ENCODE peak calls at places on chromosome 3, in nine cellular contexts. X is left lung, Y is activated B cell treated with CpG ODN at 0.5 μM for 24 hours, J is epithelial cell of esophagus, Q is uterus, F is H9, E is thyroid gland, H is pancreas, D is A549. V is an unnamed sample.

GRCh38 chr3:173065543-173065970 is 75.5 kb downstream of the SPATA16 start:
- DNase-seq in X (no peak), Y (no peak), J (peak; percentile 66), Q (no peak), F (no peak), E (no peak), H (no peak), D (no peak), V (no peak)

GRCh38 chr3:130276203-130276803 is 69.2 kb upstream of the COL6A5 start:
- DNase-seq in X (no peak), Y (no peak), J (peak; percentile 66), Q (no peak), F (no peak), E (peak; percentile 5), H (no peak), D (peak; percentile 28), V (no peak)

GRCh38 chr3:98991393-98991792 is 89.9 kb upstream of the DCBLD2 start:
- DNase-seq in X (no peak), Y (no peak), J (no peak), Q (no peak), F (no peak), E (no peak), H (no peak), D (no peak), V (no peak)

GRCh38 chr3:195697582-195698324 is 23.0 kb upstream of the MUC20 start:
- DNase-seq in X (no peak), Y (no peak), J (peak; percentile 78), Q (no peak), F (peak; percentile 61), E (no peak), H (no peak), D (peak; percentile 83), V (no peak)

GRCh38 chr3:39095146-39095677 is 12.2 kb downstream of the GORASP1 start:
- DNase-seq in X (no peak), Y (no peak), J (no peak), Q (no peak), F (no peak), E (no peak), H (no peak), D (no peak), V (no peak)

GRCh38 chr3:190381356-190381940 is 6.5 kb upstream of the CLDN16 start:
- DNase-seq in X (no peak), Y (no peak), J (peak; percentile 50), Q (no peak), F (no peak), E (no peak), H (no peak), D (no peak), V (no peak)

GRCh38 chr3:196177967-196178366 is 33.2 kb downstream of the ZDHHC19 start:
- DNase-seq in X (no peak), Y (no peak), J (no peak), Q (no peak), F (no peak), E (no peak), H (no peak), D (no peak), V (no peak)

GRCh38 chr3:52220380-52221026 is 4.9 kb downstream of the TLR9 start:
- DNase-seq in X (peak; percentile 80), Y (peak; percentile 80), J (peak; percentile 72), Q (peak; percentile 90), F (peak; percentile 85), E (peak; percentile 94), H (peak; percentile 67), D (peak; percentile 76), V (peak; percentile 79)

GRCh38 chr3:194556086-194557056 is 69.6 kb upstream of the ATP13A3 start:
- DNase-seq in X (no peak), Y (no peak), J (no peak), Q (no peak), F (no peak), E (no peak), H (no peak), D (no peak), V (no peak)

GRCh38 chr3:58487140-58487886 is 4.6 kb upstream of the KCTD6 start:
- DNase-seq in X (peak; percentile 52), Y (no peak), J (peak; percentile 70), Q (peak; percentile 34), F (no peak), E (no peak), H (peak; percentile 40), D (no peak), V (no peak)

GRCh38 chr3:154421067-154421466 is 8.9 kb downstream of the GPR149 start:
- DNase-seq in X (no peak), Y (no peak), J (peak; percentile 45), Q (no peak), F (peak; percentile 23), E (peak; percentile 14), H (no peak), D (no peak), V (no peak)

GRCh38 chr3:188819939-188820338 is 351.8 kb upstream of the TPRG1 start:
- DNase-seq in X (no peak), Y (no peak), J (no peak), Q (peak; percentile 30), F (no peak), E (no peak), H (no peak), D (no peak), V (no peak)

GRCh38 chr3:102235679-102236078 is 199.1 kb upstream of the ZPLD1 start:
- DNase-seq in X (no peak), Y (no peak), J (peak; percentile 39), Q (no peak), F (peak; percentile 38), E (peak; percentile 60), H (no peak), D (no peak), V (no peak)

GRCh38 chr3:107425033-107425432 is 47.8 kb downstream of the CCDC54 start:
- DNase-seq in X (no peak), Y (no peak), J (no peak), Q (no peak), F (no peak), E (no peak), H (no peak), D (no peak), V (no peak)

GRCh38 chr3:188631291-188632010 is 477.5 kb downstream of the LPP start:
- DNase-seq in X (no peak), Y (no peak), J (peak; percentile 92), Q (no peak), F (no peak), E (no peak), H (no peak), D (no peak), V (no peak)

DNA sequence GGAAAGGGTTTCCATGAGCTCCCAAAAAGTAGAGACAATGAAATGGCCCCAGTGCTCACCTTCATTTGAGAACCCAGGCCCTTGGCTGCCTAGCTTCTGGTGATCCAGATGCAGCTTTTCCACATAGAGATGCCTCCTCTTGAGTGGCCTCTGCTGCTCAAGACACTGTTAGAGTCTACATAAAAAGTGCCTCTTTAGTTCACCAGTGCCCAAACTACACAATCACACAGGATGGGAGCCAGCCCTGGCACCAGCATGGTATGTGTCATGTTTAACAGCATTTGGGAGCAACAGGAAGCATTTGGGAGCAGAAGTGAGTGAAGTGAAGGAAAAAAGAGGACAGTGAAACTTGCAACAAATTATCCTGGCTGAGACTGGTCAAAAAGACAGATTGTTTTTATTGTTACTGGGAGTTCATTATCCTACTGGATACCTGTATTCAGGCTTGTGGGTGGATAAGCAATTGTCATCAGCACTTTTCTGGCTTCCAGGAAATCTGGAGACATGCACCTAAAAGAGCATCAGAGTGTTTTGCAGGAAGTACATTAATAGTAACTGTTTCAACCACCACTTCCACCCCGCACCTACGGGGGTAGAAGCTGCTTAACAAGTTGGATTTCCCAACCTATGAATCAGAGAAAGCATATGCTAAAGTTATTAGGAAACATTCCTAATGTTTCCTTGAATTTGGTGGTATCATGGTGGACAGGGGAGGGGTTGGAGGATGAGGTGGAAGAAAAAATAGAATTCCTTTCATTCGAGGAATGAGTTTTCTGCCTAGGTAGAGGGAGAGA is 416.2 kb downstream of the IGSF11 start:
- DNase-seq in X (no peak), Y (no peak), J (peak; percentile 87), Q (no peak), F (no peak), E (no peak), H (no peak), D (no peak), V (no peak)
- TF ChIP-seq CTCF in X (no peak), Y (no peak), J (no peak), Q (no peak), F (no peak), E (no peak), H (no peak), D (no peak), V (no peak)

DNA sequence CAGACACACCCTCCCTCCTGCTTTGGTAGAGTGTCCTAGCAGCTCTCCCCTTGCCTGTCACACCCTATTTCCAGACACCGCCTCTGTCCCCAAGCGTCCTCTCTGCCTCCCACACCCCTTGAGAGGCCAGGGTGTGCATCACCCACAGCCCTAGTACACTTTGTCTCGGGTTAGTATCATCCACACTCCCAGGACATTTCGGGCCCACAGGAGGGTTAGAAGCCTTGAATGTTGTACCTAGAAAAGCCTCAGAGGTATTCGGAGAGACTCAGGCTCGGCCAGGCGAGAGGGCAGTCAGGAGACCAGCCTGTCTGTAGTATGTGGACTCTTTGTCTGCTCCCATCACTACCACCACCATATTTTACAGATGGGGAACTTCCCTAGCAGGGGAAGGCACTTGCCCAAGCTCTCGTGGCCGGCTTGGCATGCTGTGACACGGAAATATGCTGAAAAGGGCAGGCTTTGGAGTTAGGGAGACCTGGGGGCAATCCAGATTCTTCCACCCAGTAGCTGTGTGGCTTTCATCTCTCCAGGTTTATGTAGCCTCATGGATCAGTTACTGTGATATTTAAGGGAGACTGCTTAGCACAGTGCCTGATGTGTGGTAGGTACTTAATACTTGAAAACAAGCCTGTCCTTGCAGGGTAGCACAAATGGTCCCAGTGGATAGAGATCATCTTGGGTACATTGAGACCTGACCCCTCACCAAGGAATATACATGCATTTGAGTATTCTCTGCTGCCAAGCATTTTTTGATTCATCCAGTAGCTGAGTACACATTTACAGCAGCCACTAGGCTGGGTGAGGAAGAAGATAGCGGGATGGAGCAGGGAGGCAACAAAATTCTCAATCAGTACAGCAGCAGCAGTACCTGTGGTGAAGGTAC is 1.4 kb downstream of the TMEM43 start:
- DNase-seq in X (no peak), Y (no peak), J (peak; percentile 10), Q (no peak), F (no peak), E (no peak), H (no peak), D (no peak), V (no peak)
- TF ChIP-seq CTCF in X (no peak), Y (no peak), J (no peak), Q (no peak), F (no peak), E (no peak), H (no peak), D (peak; percentile 4), V (no peak)

GRCh38 chr3:186268616-186269448 is 93.2 kb downstream of the DGKG start:
- DNase-seq in X (no peak), Y (no peak), J (peak; percentile 34), Q (no peak), F (peak; percentile 65), E (peak; percentile 13), H (no peak), D (no peak), V (no peak)
- TF ChIP-seq CTCF in X (no peak), Y (no peak), J (peak; percentile 49), Q (no peak), F (peak; percentile 60), E (no peak), H (no peak), D (peak; percentile 30), V (no peak)

DNA sequence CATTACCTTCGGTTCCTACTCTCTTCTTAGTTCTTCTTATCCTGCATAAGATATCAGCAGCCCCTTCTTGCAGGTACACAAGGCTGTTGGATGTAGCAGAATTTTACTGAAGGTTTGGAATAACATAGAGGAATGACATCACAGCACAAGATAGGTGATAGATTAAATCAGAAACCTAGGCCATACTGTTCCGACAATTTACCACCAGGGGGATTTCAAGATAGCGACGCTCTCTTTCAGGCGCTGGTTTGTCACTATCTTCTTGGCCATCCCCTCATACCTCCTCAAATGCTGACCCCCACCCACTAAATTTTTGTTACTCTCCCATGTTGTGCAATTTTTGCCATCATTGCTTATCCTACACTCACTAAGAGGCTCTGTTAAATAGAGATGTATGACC is 3.5 kb downstream of the SIDT1 start:
- DNase-seq in X (no peak), Y (no peak), J (peak; percentile 18), Q (no peak), F (no peak), E (no peak), H (no peak), D (no peak), V (no peak)
- TF ChIP-seq CTCF in X (no peak), Y (no peak), J (peak; percentile 23), Q (no peak), F (peak; percentile 70), E (no peak), H (no peak), D (peak; percentile 13), V (peak; percentile 49)

V was measured in natural killer cell.